ENCODE peak calls at places on chromosomes 16 and 17, in nine cellular contexts. G, Q, S, O, L, M, H, A and K are unnamed samples.

GRCh38 chr16:15790458-15790857 is 66.4 kb downstream of the MYH11 start:
- DNase-seq in S (no peak), Q (no peak), L (no peak), A (no peak), G (peak), M (no peak), O (no peak), H (no peak), K (no peak)

GRCh38 chr17:64084940-64085649 is 44.8 kb downstream of the ERN1 start:
- DNase-seq in L (no peak), M (no peak), H (no peak), Q (no peak), O (no peak), A (no peak), S (no peak), G (peak), K (no peak)

GRCh38 chr17:4598776-4599504 is 14.6 kb downstream of the SMTNL2 start:
- DNase-seq in Q (no peak), M (no peak), A (peak), H (no peak), O (no peak), L (no peak), G (peak), S (no peak), K (peak)

GRCh38 chr17:47953945-47954344 is 3.7 kb downstream of the PRR15L start:
- DNase-seq in A (no peak), H (no peak), L (no peak), S (no peak), G (no peak), M (no peak), O (no peak), Q (no peak), K (no peak)

GRCh38 chr17:55266051-55266957 is 1.5 kb downstream of the HLF start:
- DNase-seq in A (no peak), O (peak), Q (no peak), L (no peak), M (no peak), S (peak), G (no peak), H (no peak), K (no peak)

GRCh38 chr17:79612468-79613194 is 1.8 kb upstream of the RBFOX3 start:
- DNase-seq in M (no peak), O (peak), L (peak), Q (peak), H (peak), G (peak), A (no peak), S (peak), K (no peak)

GRCh38 chr16:64172652-64173051 is 949.2 kb downstream of the CDH11 start:
- DNase-seq in L (no peak), O (no peak), M (no peak), S (no peak), G (no peak), A (no peak), Q (no peak), H (no peak), K (no peak)

GRCh38 chr16:67910162-67910561 is 17.1 kb downstream of the PSKH1 start:
- DNase-seq in Q (no peak), M (no peak), A (no peak), S (no peak), L (no peak), G (peak), O (peak), H (no peak), K (no peak)

GRCh38 chr16:59684911-59685310 is 950.8 kb upstream of the GOT2 start:
- DNase-seq in S (no peak), O (no peak), G (peak), Q (no peak), M (peak), A (no peak), L (no peak), H (no peak), K (no peak)

GRCh38 chr17:2926019-2926650 is 129.9 kb downstream of the RAP1GAP2 start:
- DNase-seq in Q (no peak), G (peak), S (no peak), L (no peak), M (peak), A (no peak), H (no peak), O (no peak), K (no peak)

GRCh38 chr16:50463581-50464324 is 84.4 kb upstream of the NKD1 start:
- DNase-seq in H (no peak), O (no peak), A (no peak), S (no peak), M (no peak), L (no peak), G (no peak), Q (no peak), K (no peak)

GRCh38 chr16:87681990-87682570 is 79.8 kb downstream of the JPH3 start:
- DNase-seq in O (no peak), A (no peak), S (no peak), L (no peak), M (peak), G (peak), H (no peak), Q (no peak), K (no peak)

GRCh38 chr17:80219013-80219776 is 938 bp downstream of the SGSH start:
- DNase-seq in M (peak), Q (peak), O (peak), A (no peak), S (peak), H (no peak), L (no peak), G (peak), K (peak)

GRCh38 chr17:73856585-73856984 is 212.3 kb upstream of the SDK2 start:
- DNase-seq in G (no peak), L (no peak), O (peak), H (no peak), M (no peak), S (no peak), A (no peak), Q (no peak), K (no peak)

GRCh38 chr16:89404561-89404960 is 85.8 kb downstream of the ANKRD11 start:
- DNase-seq in L (no peak), O (no peak), S (no peak), H (no peak), M (no peak), A (no peak), Q (no peak), G (no peak), K (peak)

GRCh38 chr17:64784353-64784798 is 122.3 kb upstream of the SMURF2 start:
- DNase-seq in A (no peak), M (no peak), O (no peak), G (no peak), S (no peak), L (no peak), Q (no peak), H (no peak), K (no peak)

GRCh38 chr17:28282596-28282995 is 36.4 kb upstream of the TMEM97 start:
- DNase-seq in O (no peak), A (no peak), L (no peak), Q (no peak), M (peak), G (peak), H (no peak), S (no peak), K (no peak)

GRCh38 chr17:76497979-76498885 is 3.0 kb downstream of the RHBDF2 start:
- DNase-seq in M (peak), G (peak), O (peak), S (peak), H (peak), Q (no peak), A (no peak), L (no peak), K (peak)

GRCh38 chr17:78214706-78215061 is 631 bp downstream of the BIRC5 start:
- DNase-seq in G (no peak), Q (no peak), L (no peak), O (no peak), S (no peak), M (no peak), A (no peak), H (no peak), K (no peak)

GRCh38 chr17:63682981-63683380 is 16.9 kb downstream of the LIMD2 start:
- DNase-seq in G (no peak), Q (no peak), H (no peak), S (no peak), A (no peak), M (no peak), L (no peak), O (no peak), K (no peak)

GRCh38 chr17:56292010-56292409 is 138.7 kb downstream of the ANKFN1 start:
- DNase-seq in L (no peak), O (no peak), A (no peak), Q (no peak), S (no peak), H (no peak), G (peak), M (peak), K (no peak)

GRCh38 chr17:60941028-60941427 is 263.4 kb downstream of the BCAS3 start:
- DNase-seq in L (no peak), M (peak), O (peak), Q (no peak), S (no peak), G (peak), H (no peak), A (no peak), K (peak)

GRCh38 chr16:49855822-49856740 is at the start of gene ZNF423:
- DNase-seq in A (no peak), Q (no peak), M (no peak), G (no peak), H (no peak), S (peak), O (no peak), L (peak), K (no peak)

GRCh38 chr17:77320046-77320445 is 179.3 kb downstream of the SEC14L1 start:
- DNase-seq in L (no peak), M (peak), S (no peak), O (no peak), H (no peak), A (no peak), G (peak), Q (no peak), K (no peak)

GRCh38 chr17:50785942-50786570 is 18.7 kb upstream of the ANKRD40CL start:
- DNase-seq in M (peak), O (peak), S (no peak), Q (no peak), H (peak), G (peak), L (no peak), A (no peak), K (no peak)